ENCODE peak calls at places on chromosomes 3 and 15, in eight cellular contexts. One of them, this sample, is unnamed.

GRCh38 chr15:73873889-73874511 is 636 bp downstream of the TBC1D21 start:
- DNase-seq in psoas muscle: no peak
- DNase-seq in ovary: no peak
- DNase-seq in adipocyte: peak; percentile 74
- DNase-seq in NB4: peak; percentile 61
- DNase-seq in cardiac fibroblast: peak; percentile 78
- DNase-seq in Peyer's patch: no peak
- DNase-seq in AG04449: peak; percentile 17
- DNase-seq in this sample: peak; percentile 77

GRCh38 chr3:58521002-58521670 is 15.9 kb downstream of the ACOX2 start:
- DNase-seq in psoas muscle: no peak
- DNase-seq in ovary: no peak
- DNase-seq in adipocyte: no peak
- DNase-seq in NB4: peak; percentile 83
- DNase-seq in cardiac fibroblast: no peak
- DNase-seq in Peyer's patch: no peak
- DNase-seq in AG04449: no peak
- DNase-seq in this sample: no peak

GRCh38 chr3:182909318-182910040 is 70.9 kb downstream of the DCUN1D1 start:
- DNase-seq in psoas muscle: no peak
- DNase-seq in ovary: no peak
- DNase-seq in adipocyte: peak; percentile 51
- DNase-seq in NB4: peak; percentile 19
- DNase-seq in cardiac fibroblast: peak; percentile 52
- DNase-seq in Peyer's patch: no peak
- DNase-seq in AG04449: no peak
- DNase-seq in this sample: peak; percentile 42

GRCh38 chr3:90132220-90132619 is 1024.8 kb downstream of the EPHA3 start:
- DNase-seq in psoas muscle: no peak
- DNase-seq in ovary: no peak
- DNase-seq in adipocyte: no peak
- DNase-seq in NB4: no peak
- DNase-seq in cardiac fibroblast: peak; percentile 3
- DNase-seq in Peyer's patch: no peak
- DNase-seq in AG04449: no peak
- DNase-seq in this sample: no peak

GRCh38 chr15:80660114-80660513 is 35.0 kb upstream of the ABHD17C start:
- DNase-seq in psoas muscle: no peak
- DNase-seq in ovary: no peak
- DNase-seq in adipocyte: peak; percentile 33
- DNase-seq in NB4: no peak
- DNase-seq in cardiac fibroblast: peak; percentile 49
- DNase-seq in Peyer's patch: no peak
- DNase-seq in AG04449: no peak
- DNase-seq in this sample: peak; percentile 67

GRCh38 chr3:96915465-96915864 is 101.1 kb downstream of the EPHA6 start:
- DNase-seq in psoas muscle: no peak
- DNase-seq in ovary: no peak
- DNase-seq in adipocyte: no peak
- DNase-seq in NB4: no peak
- DNase-seq in cardiac fibroblast: no peak
- DNase-seq in Peyer's patch: no peak
- DNase-seq in AG04449: no peak
- DNase-seq in this sample: no peak

GRCh38 chr3:141218204-141218603 is 13.4 kb upstream of the PXYLP1 start:
- DNase-seq in psoas muscle: no peak
- DNase-seq in ovary: no peak
- DNase-seq in adipocyte: no peak
- DNase-seq in NB4: no peak
- DNase-seq in cardiac fibroblast: no peak
- DNase-seq in Peyer's patch: no peak
- DNase-seq in AG04449: no peak
- DNase-seq in this sample: no peak

GRCh38 chr3:197419696-197420095 is 121.3 kb upstream of the DLG1 start:
- DNase-seq in psoas muscle: no peak
- DNase-seq in ovary: no peak
- DNase-seq in adipocyte: no peak
- DNase-seq in NB4: no peak
- DNase-seq in cardiac fibroblast: no peak
- DNase-seq in Peyer's patch: no peak
- DNase-seq in AG04449: no peak
- DNase-seq in this sample: no peak

GRCh38 chr3:109803274-109803673 is 465.9 kb upstream of the DPPA4 start:
- DNase-seq in psoas muscle: no peak
- DNase-seq in ovary: no peak
- DNase-seq in adipocyte: peak; percentile 8
- DNase-seq in NB4: peak; percentile 4
- DNase-seq in cardiac fibroblast: peak; percentile 20
- DNase-seq in Peyer's patch: no peak
- DNase-seq in AG04449: no peak
- DNase-seq in this sample: no peak

GRCh38 chr15:79310612-79310984 is 314 bp upstream of the TMED3 start:
- DNase-seq in psoas muscle: no peak
- DNase-seq in ovary: no peak
- DNase-seq in adipocyte: no peak
- DNase-seq in NB4: no peak
- DNase-seq in cardiac fibroblast: peak; percentile 27
- DNase-seq in Peyer's patch: no peak
- DNase-seq in AG04449: no peak
- DNase-seq in this sample: peak; percentile 37

GRCh38 chr3:48655586-48655985 is 7.1 kb downstream of the CELSR3 start:
- DNase-seq in psoas muscle: no peak
- DNase-seq in ovary: no peak
- DNase-seq in adipocyte: no peak
- DNase-seq in NB4: no peak
- DNase-seq in cardiac fibroblast: no peak
- DNase-seq in Peyer's patch: no peak
- DNase-seq in AG04449: no peak
- DNase-seq in this sample: no peak

GRCh38 chr3:125374501-125374995 is 577 bp downstream of the ZNF148 start:
- DNase-seq in psoas muscle: peak; percentile 58
- DNase-seq in ovary: no peak
- DNase-seq in adipocyte: peak; percentile 60
- DNase-seq in NB4: peak; percentile 70
- DNase-seq in cardiac fibroblast: peak; percentile 47
- DNase-seq in Peyer's patch: peak; percentile 63
- DNase-seq in AG04449: no peak
- DNase-seq in this sample: peak; percentile 49

GRCh38 chr3:25385807-25386512 is 42.1 kb upstream of the RARB start:
- DNase-seq in psoas muscle: no peak
- DNase-seq in ovary: no peak
- DNase-seq in adipocyte: no peak
- DNase-seq in NB4: no peak
- DNase-seq in cardiac fibroblast: no peak
- DNase-seq in Peyer's patch: no peak
- DNase-seq in AG04449: no peak
- DNase-seq in this sample: no peak

GRCh38 chr3:55190296-55190695 is 262.4 kb upstream of the LRTM1 start:
- DNase-seq in psoas muscle: no peak
- DNase-seq in ovary: no peak
- DNase-seq in adipocyte: peak; percentile 59
- DNase-seq in NB4: no peak
- DNase-seq in cardiac fibroblast: peak; percentile 87
- DNase-seq in Peyer's patch: no peak
- DNase-seq in AG04449: peak; percentile 67
- DNase-seq in this sample: peak; percentile 70

GRCh38 chr3:39149498-39150169 is 3.8 kb downstream of the CSRNP1 start:
- DNase-seq in psoas muscle: no peak
- DNase-seq in ovary: no peak
- DNase-seq in adipocyte: no peak
- DNase-seq in NB4: no peak
- DNase-seq in cardiac fibroblast: no peak
- DNase-seq in Peyer's patch: no peak
- DNase-seq in AG04449: no peak
- DNase-seq in this sample: no peak
- H3K4me3 ChIP-seq in psoas muscle: peak overlapping the region; percentile 93
- H3K4me3 ChIP-seq in ovary: no peak overlapping the region
- H3K4me3 ChIP-seq in adipocyte: peak overlapping the region; percentile 89
- H3K4me3 ChIP-seq in NB4: no peak overlapping the region
- H3K4me3 ChIP-seq in cardiac fibroblast: no peak overlapping the region
- H3K4me3 ChIP-seq in Peyer's patch: peak overlapping the region; percentile 4
- H3K4me3 ChIP-seq in AG04449: no peak overlapping the region
- H3K4me3 ChIP-seq in this sample: no peak overlapping the region

DNA sequence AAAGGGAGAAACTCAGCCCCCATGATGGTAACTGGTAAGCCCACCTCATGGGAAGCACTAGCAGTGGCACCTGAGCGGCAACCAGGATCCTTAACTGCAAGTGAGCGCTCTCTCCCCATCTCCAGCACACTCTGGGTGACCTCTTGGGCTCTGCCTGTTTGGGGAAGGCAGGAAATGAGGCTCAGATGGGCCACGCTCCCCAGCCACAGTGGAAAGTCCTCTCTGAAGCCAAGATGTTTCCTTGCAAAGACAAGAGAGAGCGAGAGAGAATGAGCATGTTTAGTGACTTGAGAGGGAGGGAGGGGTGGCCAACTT is 289.0 kb downstream of the UACA start:
- DNase-seq in psoas muscle: no peak
- DNase-seq in ovary: no peak
- DNase-seq in adipocyte: no peak
- DNase-seq in NB4: no peak
- DNase-seq in cardiac fibroblast: no peak
- DNase-seq in Peyer's patch: no peak
- DNase-seq in AG04449: no peak
- DNase-seq in this sample: no peak
- H3K4me3 ChIP-seq in psoas muscle: peak overlapping the region; percentile 46
- H3K4me3 ChIP-seq in ovary: no peak overlapping the region
- H3K4me3 ChIP-seq in adipocyte: peak overlapping the region; percentile 64
- H3K4me3 ChIP-seq in NB4: peak overlapping the region; percentile 47
- H3K4me3 ChIP-seq in cardiac fibroblast: no peak overlapping the region
- H3K4me3 ChIP-seq in Peyer's patch: no peak overlapping the region
- H3K4me3 ChIP-seq in AG04449: no peak overlapping the region
- H3K4me3 ChIP-seq in this sample: no peak overlapping the region

DNA sequence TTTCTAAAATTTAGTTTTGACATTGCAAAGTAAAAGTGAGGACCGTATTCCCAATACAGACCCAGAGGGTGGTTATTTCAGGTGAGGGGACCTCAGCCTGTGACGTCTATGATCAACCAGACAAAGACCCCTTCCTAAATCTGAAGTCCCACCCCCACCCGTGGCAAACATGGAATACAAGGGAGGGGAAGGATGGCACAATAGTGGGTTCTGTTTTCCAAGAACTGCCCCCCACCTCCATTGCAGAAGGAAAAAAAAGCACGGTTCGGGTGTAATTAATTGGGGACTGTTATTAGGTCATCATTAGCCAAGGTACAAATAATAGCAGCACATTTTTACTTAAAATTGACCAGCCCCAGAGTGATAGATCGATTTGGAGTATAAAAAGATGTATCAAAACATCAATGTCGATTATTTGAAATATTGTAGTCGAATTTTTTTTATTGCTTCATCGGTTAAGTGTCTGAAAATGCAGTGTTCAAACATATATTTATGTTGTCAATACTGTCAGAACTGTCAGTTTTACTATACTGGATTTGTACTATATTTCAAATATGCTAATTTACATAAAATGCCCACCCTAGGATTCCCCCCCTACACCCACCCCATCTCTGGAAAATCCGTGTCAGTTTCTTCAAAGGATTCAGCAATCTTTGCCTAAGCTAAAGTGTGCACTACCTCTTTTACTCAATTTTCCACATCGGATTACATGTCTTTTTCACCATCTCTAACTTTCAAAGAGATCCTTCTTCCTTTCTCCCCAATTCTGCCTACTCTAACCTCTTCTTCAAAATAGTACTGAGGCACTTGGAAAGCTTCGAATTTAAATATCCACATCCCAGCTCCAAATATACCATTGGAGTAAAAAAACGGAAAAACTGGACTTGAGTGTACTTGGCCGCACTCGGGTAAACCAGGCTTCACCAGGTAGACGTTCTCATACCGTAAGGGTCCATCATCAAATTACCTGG is 7.7 kb upstream of the MEIS2 start:
- DNase-seq in psoas muscle: no peak
- DNase-seq in ovary: no peak
- DNase-seq in adipocyte: no peak
- DNase-seq in NB4: no peak
- DNase-seq in cardiac fibroblast: no peak
- DNase-seq in Peyer's patch: no peak
- DNase-seq in AG04449: no peak
- DNase-seq in this sample: no peak
- H3K4me3 ChIP-seq in psoas muscle: no peak overlapping the region
- H3K4me3 ChIP-seq in ovary: peak overlapping the region; percentile 31
- H3K4me3 ChIP-seq in adipocyte: peak overlapping the region; percentile 46
- H3K4me3 ChIP-seq in NB4: no peak overlapping the region
- H3K4me3 ChIP-seq in cardiac fibroblast: no peak overlapping the region
- H3K4me3 ChIP-seq in Peyer's patch: peak overlapping the region; percentile 4
- H3K4me3 ChIP-seq in AG04449: no peak overlapping the region
- H3K4me3 ChIP-seq in this sample: peak overlapping the region; percentile 50

DNA sequence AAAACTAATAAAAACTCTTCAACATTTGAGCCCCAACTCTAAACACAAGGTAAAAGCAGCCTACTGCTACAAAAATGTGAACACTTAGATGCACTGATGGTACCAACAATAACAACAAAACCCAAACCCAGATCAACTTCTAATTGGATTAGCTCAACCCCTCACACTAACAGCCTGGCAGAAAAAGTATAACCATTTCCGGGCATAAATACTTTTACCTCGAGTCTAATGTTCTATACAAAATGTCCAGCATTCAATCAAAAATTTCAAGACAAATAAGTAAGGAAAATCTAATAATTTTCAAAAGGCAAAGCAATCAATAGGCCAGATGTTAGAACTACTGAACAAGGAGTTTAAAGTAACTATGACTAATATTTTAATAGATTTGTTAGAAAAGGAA is 303.3 kb downstream of the ARRDC4 start:
- DNase-seq in psoas muscle: no peak
- DNase-seq in ovary: no peak
- DNase-seq in adipocyte: no peak
- DNase-seq in NB4: no peak
- DNase-seq in cardiac fibroblast: no peak
- DNase-seq in Peyer's patch: no peak
- DNase-seq in AG04449: no peak
- DNase-seq in this sample: no peak
- H3K4me3 ChIP-seq in psoas muscle: no peak overlapping the region
- H3K4me3 ChIP-seq in ovary: no peak overlapping the region
- H3K4me3 ChIP-seq in adipocyte: no peak overlapping the region
- H3K4me3 ChIP-seq in NB4: no peak overlapping the region
- H3K4me3 ChIP-seq in cardiac fibroblast: no peak overlapping the region
- H3K4me3 ChIP-seq in Peyer's patch: no peak overlapping the region
- H3K4me3 ChIP-seq in AG04449: no peak overlapping the region
- H3K4me3 ChIP-seq in this sample: no peak overlapping the region